ENCODE peak calls at places on chromosome 18, in six cellular contexts. One of them, this sample, is unnamed.

GRCh38 chr18:56575819-56576663 is 62.4 kb downstream of the TXNL1 start:
- DNase-seq in H1: no peak
- DNase-seq in IMR-90: peak
- DNase-seq in H9: no peak
- DNase-seq in mesendoderm: peak
- DNase-seq in trophoblast cell: peak
- DNase-seq in this sample: peak

GRCh38 chr18:9971313-9971920 is 57.6 kb downstream of the VAPA start:
- DNase-seq in H1: peak
- DNase-seq in H9: peak
- DNase-seq in IMR-90: peak
- DNase-seq in trophoblast cell: peak
- DNase-seq in mesendoderm: peak
- DNase-seq in this sample: peak

GRCh38 chr18:7953085-7953958 is 386.2 kb downstream of the PTPRM start:
- DNase-seq in H9: no peak
- DNase-seq in trophoblast cell: no peak
- DNase-seq in IMR-90: no peak
- DNase-seq in mesendoderm: no peak
- DNase-seq in H1: no peak
- DNase-seq in this sample: no peak

GRCh38 chr18:57437782-57438668 is 2.9 kb downstream of the ONECUT2 start:
- DNase-seq in IMR-90: peak
- DNase-seq in H1: peak
- DNase-seq in H9: peak
- DNase-seq in mesendoderm: peak
- DNase-seq in trophoblast cell: peak
- DNase-seq in this sample: peak

GRCh38 chr18:31942301-31942998 is 478 bp downstream of the TRAPPC8 start:
- DNase-seq in H1: no peak
- DNase-seq in H9: peak
- DNase-seq in IMR-90: peak
- DNase-seq in mesendoderm: peak
- DNase-seq in trophoblast cell: peak
- DNase-seq in this sample: no peak

GRCh38 chr18:26919656-26920055 is 54.1 kb upstream of the AQP4 start:
- DNase-seq in mesendoderm: no peak
- DNase-seq in trophoblast cell: no peak
- DNase-seq in H1: no peak
- DNase-seq in IMR-90: no peak
- DNase-seq in H9: no peak
- DNase-seq in this sample: no peak

GRCh38 chr18:46051731-46052461 is 20.2 kb downstream of the PSTPIP2 start:
- DNase-seq in trophoblast cell: peak
- DNase-seq in IMR-90: peak
- DNase-seq in H1: peak
- DNase-seq in H9: no peak
- DNase-seq in mesendoderm: no peak
- DNase-seq in this sample: no peak

GRCh38 chr18:5285326-5285725 is 10.2 kb downstream of the ZBTB14 start:
- DNase-seq in H1: no peak
- DNase-seq in trophoblast cell: no peak
- DNase-seq in H9: no peak
- DNase-seq in mesendoderm: no peak
- DNase-seq in IMR-90: no peak
- DNase-seq in this sample: no peak

GRCh38 chr18:49767111-49768050 is 46.0 kb downstream of the ACAA2 start:
- DNase-seq in trophoblast cell: no peak
- DNase-seq in H1: no peak
- DNase-seq in IMR-90: no peak
- DNase-seq in H9: no peak
- DNase-seq in mesendoderm: no peak
- DNase-seq in this sample: no peak

GRCh38 chr18:11859903-11860407 is 8.7 kb downstream of the CHMP1B start:
- DNase-seq in trophoblast cell: peak
- DNase-seq in mesendoderm: peak
- DNase-seq in H9: no peak
- DNase-seq in H1: peak
- DNase-seq in IMR-90: peak
- DNase-seq in this sample: no peak

GRCh38 chr18:45059695-45060094 is 379.0 kb downstream of the SETBP1 start:
- DNase-seq in mesendoderm: no peak
- DNase-seq in H1: no peak
- DNase-seq in trophoblast cell: peak
- DNase-seq in H9: no peak
- DNase-seq in IMR-90: peak
- DNase-seq in this sample: no peak

GRCh38 chr18:51236225-51236624 is 38.7 kb upstream of the MEX3C start:
- DNase-seq in H1: no peak
- DNase-seq in IMR-90: peak
- DNase-seq in trophoblast cell: peak
- DNase-seq in mesendoderm: peak
- DNase-seq in H9: no peak
- DNase-seq in this sample: no peak

GRCh38 chr18:48572402-48573126 is 33.7 kb downstream of the CTIF start:
- DNase-seq in H9: no peak
- DNase-seq in H1: no peak
- DNase-seq in IMR-90: no peak
- DNase-seq in trophoblast cell: no peak
- DNase-seq in mesendoderm: no peak
- DNase-seq in this sample: no peak

GRCh38 chr18:13138822-13139139 is 79.8 kb upstream of the LDLRAD4 start:
- DNase-seq in H1: no peak
- DNase-seq in trophoblast cell: no peak
- DNase-seq in IMR-90: no peak
- DNase-seq in mesendoderm: no peak
- DNase-seq in H9: no peak
- DNase-seq in this sample: no peak

GRCh38 chr18:49650426-49650891 is 88.6 kb downstream of the LIPG start:
- DNase-seq in mesendoderm: no peak
- DNase-seq in H9: no peak
- DNase-seq in IMR-90: no peak
- DNase-seq in H1: no peak
- DNase-seq in trophoblast cell: no peak
- DNase-seq in this sample: no peak

GRCh38 chr18:27164905-27165304 is 20.2 kb downstream of the CHST9 start:
- DNase-seq in trophoblast cell: no peak
- DNase-seq in H9: no peak
- DNase-seq in IMR-90: no peak
- DNase-seq in mesendoderm: no peak
- DNase-seq in H1: no peak
- DNase-seq in this sample: no peak

GRCh38 chr18:62287753-62288668 is 37.1 kb upstream of the TNFRSF11A start:
- DNase-seq in H1: no peak
- DNase-seq in H9: no peak
- DNase-seq in trophoblast cell: no peak
- DNase-seq in mesendoderm: no peak
- DNase-seq in IMR-90: no peak
- DNase-seq in this sample: no peak

GRCh38 chr18:69889009-69889408 is 58.7 kb downstream of the CD226 start:
- DNase-seq in mesendoderm: no peak
- DNase-seq in IMR-90: no peak
- DNase-seq in H9: no peak
- DNase-seq in H1: no peak
- DNase-seq in trophoblast cell: no peak
- DNase-seq in this sample: no peak

GRCh38 chr18:25137133-25137472 is 214.9 kb downstream of the ZNF521 start:
- DNase-seq in trophoblast cell: no peak
- DNase-seq in H1: no peak
- DNase-seq in mesendoderm: no peak
- DNase-seq in IMR-90: no peak
- DNase-seq in H9: no peak
- DNase-seq in this sample: no peak

GRCh38 chr18:23810396-23810795 is 121.1 kb downstream of the LAMA3 start:
- DNase-seq in IMR-90: no peak
- DNase-seq in mesendoderm: no peak
- DNase-seq in H9: no peak
- DNase-seq in trophoblast cell: no peak
- DNase-seq in H1: no peak
- DNase-seq in this sample: no peak

GRCh38 chr18:3664563-3665178 is 214.7 kb downstream of the TGIF1 start:
- DNase-seq in IMR-90: no peak
- DNase-seq in trophoblast cell: no peak
- DNase-seq in H9: no peak
- DNase-seq in mesendoderm: peak
- DNase-seq in H1: no peak
- DNase-seq in this sample: peak

GRCh38 chr18:74626311-74626874 is 28.7 kb downstream of the ZNF407 start:
- DNase-seq in IMR-90: no peak
- DNase-seq in mesendoderm: no peak
- DNase-seq in trophoblast cell: no peak
- DNase-seq in H1: no peak
- DNase-seq in H9: no peak
- DNase-seq in this sample: no peak

GRCh38 chr18:2918761-2919550 is 72.2 kb downstream of the EMILIN2 start:
- DNase-seq in H1: no peak
- DNase-seq in IMR-90: no peak
- DNase-seq in H9: no peak
- DNase-seq in mesendoderm: no peak
- DNase-seq in trophoblast cell: no peak
- DNase-seq in this sample: no peak

GRCh38 chr18:13364721-13365205 is 146.2 kb downstream of the LDLRAD4 start:
- DNase-seq in H9: no peak
- DNase-seq in mesendoderm: no peak
- DNase-seq in trophoblast cell: no peak
- DNase-seq in IMR-90: no peak
- DNase-seq in H1: no peak
- DNase-seq in this sample: no peak

DNA sequence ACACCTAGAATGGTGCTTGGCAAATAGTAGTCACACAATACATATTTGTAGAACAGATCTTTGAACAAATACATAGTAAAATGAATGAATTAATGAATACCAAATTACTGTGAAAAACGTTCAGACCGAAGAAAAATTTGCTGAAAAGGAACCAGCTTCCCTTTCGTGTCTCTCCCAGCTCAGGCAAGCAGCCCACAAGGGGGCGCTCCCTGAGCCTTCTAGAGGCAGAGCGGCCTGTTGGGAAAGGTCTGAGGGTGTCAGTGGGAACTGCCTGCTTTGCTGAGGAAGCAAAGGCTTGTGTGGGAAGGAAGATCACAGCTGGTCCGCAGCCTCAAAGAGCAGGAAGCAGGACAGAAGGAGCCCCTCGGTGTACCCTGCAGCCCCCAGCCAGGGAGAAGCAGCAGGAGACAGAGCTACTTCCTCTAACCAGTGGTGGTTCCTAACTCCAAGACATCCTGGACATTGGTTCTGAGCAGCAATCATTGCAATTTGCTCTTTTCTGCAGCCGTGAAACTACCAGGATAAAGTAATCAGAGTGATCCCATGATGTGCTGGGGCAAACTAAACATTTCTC is 231.1 kb downstream of the ANKRD30B start:
- DNase-seq in H9: no peak
- DNase-seq in IMR-90: no peak
- DNase-seq in trophoblast cell: peak
- DNase-seq in H1: peak
- DNase-seq in mesendoderm: peak
- DNase-seq in this sample: peak
- H2BK5ac ChIP-seq in H9: no peak
- H2BK5ac ChIP-seq in IMR-90: no peak
- H2BK5ac ChIP-seq in trophoblast cell: no peak
- H2BK5ac ChIP-seq in H1: no peak
- H2BK5ac ChIP-seq in mesendoderm: no peak
- H2BK5ac ChIP-seq in this sample: no peak

DNA sequence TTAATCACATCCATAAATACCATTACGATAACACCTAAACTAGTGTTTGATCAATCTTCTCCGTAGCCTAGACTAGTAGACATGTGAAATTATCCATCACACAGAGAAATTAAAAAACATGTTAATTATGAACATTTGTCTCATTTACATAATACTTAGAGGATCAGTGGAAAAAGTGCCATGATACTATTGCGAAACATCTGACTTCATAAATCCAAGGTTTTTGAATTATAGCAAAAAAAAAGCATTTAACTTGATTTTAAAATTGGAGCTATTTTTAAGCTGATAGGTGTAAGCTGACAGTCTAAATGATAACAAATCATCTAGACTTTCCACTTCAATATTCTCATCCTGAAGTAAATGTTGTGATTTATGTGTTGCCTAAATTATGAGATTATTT is 51.6 kb downstream of the CBLN2 start:
- DNase-seq in IMR-90: no peak
- DNase-seq in trophoblast cell: no peak
- DNase-seq in H1: no peak
- DNase-seq in mesendoderm: no peak
- DNase-seq in H9: no peak
- DNase-seq in this sample: no peak
- H2BK5ac ChIP-seq in IMR-90: no peak
- H2BK5ac ChIP-seq in trophoblast cell: no peak
- H2BK5ac ChIP-seq in H1: no peak
- H2BK5ac ChIP-seq in mesendoderm: no peak
- H2BK5ac ChIP-seq in H9: no peak
- H2BK5ac ChIP-seq in this sample: no peak

DNA sequence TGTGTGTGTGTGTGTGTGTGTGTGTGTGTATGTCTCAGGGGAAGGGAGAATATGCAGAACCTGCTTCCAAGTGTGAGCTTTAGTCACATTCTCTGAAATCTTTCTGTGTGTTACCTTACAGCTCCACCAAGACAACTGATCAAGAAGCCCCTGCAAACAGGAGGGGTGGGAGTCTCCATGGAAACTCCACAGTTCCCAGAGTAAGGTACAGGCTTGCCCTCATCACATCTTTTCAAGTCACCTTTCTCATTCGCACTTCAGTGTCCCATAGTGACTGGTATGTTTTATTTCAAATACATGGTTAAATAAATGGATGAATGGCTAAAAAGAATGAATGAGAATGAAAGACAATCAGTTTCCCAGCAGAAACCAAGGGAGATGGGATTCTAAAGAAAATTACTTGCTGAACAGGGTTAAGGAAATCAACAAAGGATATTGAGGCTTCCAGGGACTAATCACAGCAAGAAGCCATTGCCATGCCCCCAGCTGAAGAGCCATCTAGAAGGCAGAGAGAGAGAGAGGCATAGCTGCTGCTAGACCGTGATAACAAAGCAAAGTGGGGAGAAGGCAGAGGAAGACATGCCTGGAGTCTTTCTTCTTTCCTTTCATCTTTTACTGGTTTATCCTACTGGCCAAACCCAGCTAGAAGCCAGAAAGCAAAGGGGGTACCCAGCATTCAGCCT is 987.3 kb upstream of the CELF4 start:
- DNase-seq in H1: no peak
- DNase-seq in trophoblast cell: no peak
- DNase-seq in H9: no peak
- DNase-seq in mesendoderm: peak
- DNase-seq in IMR-90: no peak
- DNase-seq in this sample: no peak
- H2BK5ac ChIP-seq in H1: no peak
- H2BK5ac ChIP-seq in trophoblast cell: no peak
- H2BK5ac ChIP-seq in H9: no peak
- H2BK5ac ChIP-seq in mesendoderm: no peak
- H2BK5ac ChIP-seq in IMR-90: no peak
- H2BK5ac ChIP-seq in this sample: no peak

DNA sequence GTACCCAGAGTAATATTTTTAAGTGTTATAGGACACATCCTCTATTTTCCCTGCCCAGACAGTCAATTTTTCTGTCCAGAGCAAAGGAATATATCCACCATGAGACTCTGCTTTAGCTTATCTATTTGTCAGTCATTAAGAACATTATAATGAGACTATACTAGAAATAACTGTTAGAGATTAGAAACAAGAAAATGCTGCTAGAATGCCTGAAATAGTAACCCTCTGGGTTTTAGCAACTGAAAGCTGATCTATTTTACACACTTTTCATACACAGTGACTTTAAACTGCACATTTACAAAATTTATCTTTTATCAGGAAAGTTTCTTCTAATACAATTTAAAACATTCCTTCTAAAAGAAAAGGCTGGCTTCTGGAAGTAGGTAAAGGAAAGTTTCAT is 39.6 kb downstream of the MBD2 start:
- DNase-seq in mesendoderm: no peak
- DNase-seq in H9: no peak
- DNase-seq in H1: no peak
- DNase-seq in trophoblast cell: no peak
- DNase-seq in IMR-90: no peak
- DNase-seq in this sample: no peak
- H2BK5ac ChIP-seq in mesendoderm: no peak
- H2BK5ac ChIP-seq in H9: no peak
- H2BK5ac ChIP-seq in H1: no peak
- H2BK5ac ChIP-seq in trophoblast cell: no peak
- H2BK5ac ChIP-seq in IMR-90: no peak
- H2BK5ac ChIP-seq in this sample: no peak